ENCODE peak calls at places on chromosomes 7 and 10, in eight cellular contexts. X is brain microvascular endothelial cell; F is WTC11; N is mesothelial cell of epicardium; K is D721Med; S is neural crest cell; L is GM12865; Q is CD4-positive, alpha-beta T cell. Y is an unnamed sample.

GRCh38 chr7:99651290-99651689 is 28.5 kb downstream of the CYP3A5 start:
- DNase-seq in X (no peak), F (no peak), N (no peak), K (no peak), S (no peak), L (no peak), Q (no peak), Y (no peak)

GRCh38 chr7:16356241-16356958 is 64.9 kb downstream of the CRPPA start:
- DNase-seq in X (peak; percentile 9), F (no peak), N (no peak), K (no peak), S (no peak), L (no peak), Q (no peak), Y (no peak)

GRCh38 chr7:114790526-114790925 is 131.4 kb upstream of the MDFIC start:
- DNase-seq in X (no peak), F (no peak), N (no peak), K (no peak), S (no peak), L (no peak), Q (no peak), Y (no peak)

GRCh38 chr10:98956576-98957260 is 278.9 kb downstream of the HPSE2 start:
- DNase-seq in X (peak; percentile 31), F (no peak), N (no peak), K (no peak), S (no peak), L (no peak), Q (no peak), Y (no peak)

GRCh38 chr7:157699357-157700013 is 362.7 kb downstream of the DNAJB6 start:
- DNase-seq in X (no peak), F (no peak), N (no peak), K (no peak), S (no peak), L (no peak), Q (no peak), Y (no peak)

GRCh38 chr7:24668922-24669635 is 88.2 kb downstream of the GSDME start:
- DNase-seq in X (no peak), F (no peak), N (no peak), K (no peak), S (no peak), L (no peak), Q (no peak), Y (no peak)

GRCh38 chr10:30784521-30784895 is 155.0 kb upstream of the LYZL2 start:
- DNase-seq in X (no peak), F (no peak), N (no peak), K (no peak), S (no peak), L (no peak), Q (no peak), Y (no peak)

GRCh38 chr7:129875745-129876411 is 76.9 kb downstream of the UBE2H start:
- DNase-seq in X (no peak), F (no peak), N (no peak), K (no peak), S (no peak), L (no peak), Q (no peak), Y (no peak)

GRCh38 chr10:11301571-11302111 is 284.0 kb downstream of the CELF2 start:
- DNase-seq in X (no peak), F (no peak), N (no peak), K (no peak), S (no peak), L (no peak), Q (no peak), Y (no peak)

GRCh38 chr10:130763491-130763890 is 548.0 kb downstream of the TCERG1L start:
- DNase-seq in X (no peak), F (no peak), N (no peak), K (no peak), S (no peak), L (no peak), Q (no peak), Y (no peak)

GRCh38 chr7:121605297-121605640 is 209.2 kb upstream of the FAM3C start:
- DNase-seq in X (peak; percentile 45), F (no peak), N (no peak), K (no peak), S (no peak), L (no peak), Q (no peak), Y (no peak)

GRCh38 chr7:91185771-91186170 is 78.5 kb upstream of the FZD1 start:
- DNase-seq in X (no peak), F (no peak), N (no peak), K (no peak), S (no peak), L (no peak), Q (no peak), Y (no peak)

GRCh38 chr7:1916621-1916970 is 246.5 kb downstream of the ELFN1 start:
- DNase-seq in X (no peak), F (no peak), N (no peak), K (no peak), S (no peak), L (no peak), Q (no peak), Y (no peak)

GRCh38 chr10:80568306-80568705 is 30.6 kb downstream of the SH2D4B start:
- DNase-seq in X (no peak), F (no peak), N (no peak), K (no peak), S (no peak), L (no peak), Q (no peak), Y (no peak)

GRCh38 chr10:45425628-45426563 is 51.9 kb downstream of the ALOX5 start:
- DNase-seq in X (no peak), F (no peak), N (no peak), K (peak; percentile 53), S (no peak), L (no peak), Q (no peak), Y (peak; percentile 72)

GRCh38 chr7:36115448-36116321 is 37.4 kb upstream of the EEPD1 start:
- DNase-seq in X (peak; percentile 98), F (no peak), N (peak; percentile 76), K (no peak), S (no peak), L (peak; percentile 87), Q (peak; percentile 30), Y (peak; percentile 84)

GRCh38 chr7:101368422-101369165 is 5.9 kb downstream of the COL26A1 start:
- DNase-seq in X (no peak), F (no peak), N (no peak), K (no peak), S (no peak), L (no peak), Q (no peak), Y (no peak)

GRCh38 chr7:130400120-130400572 is 19.9 kb downstream of the CPA1 start:
- DNase-seq in X (no peak), F (no peak), N (no peak), K (no peak), S (no peak), L (no peak), Q (no peak), Y (no peak)

GRCh38 chr10:59847326-59847725 is 59.0 kb downstream of the CCDC6 start:
- DNase-seq in X (no peak), F (peak; percentile 73), N (no peak), K (no peak), S (no peak), L (no peak), Q (no peak), Y (no peak)

GRCh38 chr10:3828404-3829192 is 43.6 kb upstream of the KLF6 start:
- DNase-seq in X (peak; percentile 73), F (no peak), N (no peak), K (no peak), S (no peak), L (peak; percentile 69), Q (no peak), Y (no peak)

GRCh38 chr7:76206633-76207032 is 4.9 kb downstream of the SRRM3 start:
- DNase-seq in X (no peak), F (no peak), N (no peak), K (no peak), S (no peak), L (no peak), Q (no peak), Y (no peak)

GRCh38 chr7:38438938-38439337 is 165.5 kb upstream of the TARP start:
- DNase-seq in X (no peak), F (no peak), N (no peak), K (no peak), S (no peak), L (no peak), Q (no peak), Y (no peak)
- TF ChIP-seq CTCF in X (no peak), F (no peak), N (no peak), K (no peak), S (no peak), L (no peak), Q (no peak), Y (no peak)

GRCh38 chr10:129108378-129108777 is 358.7 kb upstream of the MGMT start:
- DNase-seq in X (no peak), F (no peak), N (no peak), K (no peak), S (no peak), L (no peak), Q (no peak), Y (no peak)
- TF ChIP-seq CTCF in X (no peak), F (no peak), N (no peak), K (no peak), S (no peak), L (no peak), Q (no peak), Y (no peak)

GRCh38 chr10:43595739-43596298 is 10.4 kb upstream of the ZNF485 start:
- DNase-seq in X (no peak), F (no peak), N (no peak), K (no peak), S (no peak), L (peak; percentile 77), Q (no peak), Y (no peak)
- TF ChIP-seq CTCF in X (no peak), F (no peak), N (no peak), K (no peak), S (no peak), L (no peak), Q (no peak), Y (no peak)

GRCh38 chr10:83978681-83979383 is 160.5 kb upstream of the GHITM start:
- DNase-seq in X (no peak), F (no peak), N (no peak), K (no peak), S (no peak), L (no peak), Q (no peak), Y (no peak)
- TF ChIP-seq CTCF in X (no peak), F (no peak), N (no peak), K (no peak), S (no peak), L (no peak), Q (no peak), Y (no peak)

Y was measured in pancreas.